ENCODE peak calls at places on chromosomes 12 and 14, in six cellular contexts. A, I, F, B, Q and H are unnamed samples.

GRCh38 chr14:37124617-37125016 is 47.8 kb downstream of the SLC25A21 start:
- DNase-seq in I (no peak), Q (no peak), A (no peak), F (no peak), B (no peak), H (no peak)

GRCh38 chr14:61542848-61543790 is 152.2 kb upstream of the HIF1A start:
- DNase-seq in B (peak), Q (peak), F (no peak), I (no peak), A (no peak), H (no peak)

GRCh38 chr12:124410354-124411175 is 115.7 kb downstream of the RFLNA start:
- DNase-seq in Q (peak), I (no peak), A (no peak), F (no peak), B (no peak), H (no peak)

GRCh38 chr12:80176706-80177105 is 77.4 kb downstream of the OTOGL start:
- DNase-seq in I (no peak), B (no peak), Q (no peak), A (no peak), F (no peak), H (no peak)

GRCh38 chr14:23182372-23183014 is 967 bp downstream of the SLC7A8 start:
- DNase-seq in I (peak), F (no peak), B (no peak), A (no peak), Q (no peak), H (no peak)

GRCh38 chr12:75658826-75659823 is 147.7 kb upstream of the KRR1 start:
- DNase-seq in B (peak), F (no peak), I (no peak), Q (peak), A (no peak), H (no peak)

GRCh38 chr14:24443053-24443683 is 592 bp upstream of the SDR39U1 start:
- DNase-seq in I (no peak), A (no peak), Q (peak), B (no peak), F (no peak), H (no peak)

GRCh38 chr12:124927325-124928094 is 13.1 kb upstream of the UBC start:
- DNase-seq in A (peak), B (peak), Q (peak), I (peak), F (peak), H (peak)

GRCh38 chr12:79274571-79275064 is 410.0 kb downstream of the SYT1 start:
- DNase-seq in I (no peak), F (no peak), Q (no peak), A (no peak), B (no peak), H (no peak)

GRCh38 chr14:85853996-85854526 is 324.1 kb downstream of the FLRT2 start:
- DNase-seq in A (no peak), Q (peak), I (no peak), F (no peak), B (no peak), H (no peak)

GRCh38 chr12:79522237-79522636 is 168.5 kb downstream of the PAWR start:
- DNase-seq in F (no peak), I (no peak), A (no peak), Q (no peak), B (peak), H (no peak)

GRCh38 chr14:34749408-34749807 is 35.0 kb upstream of the CFL2 start:
- DNase-seq in B (no peak), F (no peak), A (no peak), I (no peak), Q (no peak), H (no peak)

GRCh38 chr12:77118696-77119095 is 53.3 kb upstream of the E2F7 start:
- DNase-seq in B (peak), F (no peak), I (no peak), A (no peak), Q (peak), H (no peak)

GRCh38 chr12:53045646-53046045 is 4.2 kb upstream of the TNS2 start:
- DNase-seq in A (no peak), I (no peak), Q (no peak), B (no peak), F (no peak), H (no peak)

GRCh38 chr12:86233126-86233525 is 23.1 kb downstream of the MGAT4C start:
- DNase-seq in I (no peak), B (peak), Q (peak), F (no peak), A (no peak), H (no peak)

GRCh38 chr14:73261520-73262426 is 24.5 kb downstream of the PAPLN start:
- DNase-seq in B (no peak), Q (no peak), F (no peak), I (no peak), A (no peak), H (no peak)

GRCh38 chr14:92549096-92549852 is 35.7 kb downstream of the RIN3 start:
- DNase-seq in B (no peak), A (no peak), Q (no peak), I (no peak), F (no peak), H (no peak)

DNA sequence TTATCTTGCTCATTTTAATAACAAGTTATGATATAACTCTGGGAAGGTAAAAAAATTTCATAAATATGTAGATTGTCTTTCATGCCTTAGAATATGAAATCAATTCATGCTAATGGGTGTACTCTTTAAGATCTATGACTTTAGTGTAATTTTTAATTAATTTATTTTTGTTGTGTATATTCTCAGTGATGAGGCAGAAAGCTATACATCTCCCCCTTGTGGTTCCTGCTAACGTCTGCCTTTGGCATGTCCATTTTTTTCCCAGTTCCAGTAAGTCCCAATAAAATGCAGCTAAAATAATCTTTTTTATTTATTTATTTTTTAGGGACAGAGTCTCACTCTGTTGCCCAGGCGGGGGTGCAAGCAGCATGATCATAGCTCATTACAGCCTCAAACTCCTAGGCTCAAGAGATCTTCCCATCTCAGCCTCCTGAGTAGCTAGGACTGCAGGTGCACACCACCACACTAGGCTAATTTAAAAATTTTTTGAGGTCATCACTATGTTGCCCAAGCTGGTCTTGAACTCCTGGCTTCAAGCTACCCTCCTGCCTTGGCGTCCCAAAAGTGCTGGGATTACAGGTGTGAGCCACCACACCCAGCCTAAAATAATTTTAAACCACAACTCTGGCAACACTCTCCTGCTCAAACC is 3.3 kb upstream of the CHURC1 start:
- DNase-seq in A (no peak), B (peak), F (no peak), Q (peak), I (no peak), H (no peak)
- TF ChIP-seq CTCF in A (no peak), B (peak), F (peak), Q (peak), I (peak), H (peak)

DNA sequence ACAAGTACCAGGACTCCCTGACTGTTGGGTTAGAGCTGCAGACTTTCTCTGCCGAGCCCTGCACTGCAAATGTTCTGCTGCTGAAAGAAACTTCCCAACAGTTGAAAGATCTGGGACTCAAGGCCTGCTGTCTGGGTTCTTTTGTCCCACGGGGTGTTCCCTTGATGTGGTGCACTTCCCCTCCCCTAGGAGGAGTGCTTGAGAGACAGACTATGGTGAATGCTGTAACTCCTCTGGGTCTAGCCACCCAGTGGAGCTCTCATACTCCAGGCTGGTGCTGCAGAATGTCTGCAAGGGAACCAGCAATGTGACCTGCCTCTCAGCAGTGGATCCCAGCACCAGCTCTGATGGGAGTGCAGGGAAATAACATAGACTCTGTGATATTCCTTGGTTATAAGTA is 129.2 kb upstream of the SLCO1B1 start:
- DNase-seq in Q (no peak), F (no peak), A (no peak), B (no peak), I (no peak), H (no peak)
- TF ChIP-seq CTCF in Q (no peak), F (no peak), A (no peak), B (no peak), I (no peak), H (no peak)

DNA sequence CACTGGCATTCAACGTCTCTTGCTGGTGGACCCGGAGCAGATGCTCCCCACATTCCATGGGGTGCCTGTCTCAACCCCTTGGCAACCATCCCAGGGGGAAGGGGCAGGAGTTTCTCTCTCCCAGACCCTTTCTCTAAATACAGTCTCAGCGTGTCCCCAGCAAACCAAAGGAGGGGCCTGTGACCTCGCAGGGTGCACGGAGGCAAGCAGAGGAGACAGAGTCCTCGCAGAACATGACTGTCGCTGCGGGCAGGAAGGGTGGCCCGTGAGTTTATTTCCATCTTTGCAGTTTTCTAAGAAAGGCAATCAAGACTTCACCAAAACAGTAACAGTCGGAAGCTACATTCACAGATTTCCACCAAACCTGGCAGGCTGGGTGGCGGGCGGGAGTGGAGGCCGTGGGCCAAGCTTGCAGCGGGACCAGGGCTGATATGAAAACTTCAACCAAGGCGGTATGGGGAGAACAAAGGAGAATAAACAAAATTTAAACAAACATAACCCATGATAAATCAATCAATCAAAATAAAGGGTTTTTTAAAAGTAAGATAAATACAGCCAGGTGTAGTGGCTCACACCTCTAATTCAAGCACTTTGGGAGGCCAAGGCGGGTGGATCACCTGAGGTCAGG is 18.6 kb downstream of the BRF1 start:
- DNase-seq in Q (no peak), I (no peak), B (no peak), A (no peak), F (no peak), H (no peak)
- TF ChIP-seq CTCF in Q (no peak), I (no peak), B (no peak), A (no peak), F (no peak), H (no peak)

GRCh38 chr12:71663561-71664410 is at the start of the genes THAP2 and ZFC3H1:
- DNase-seq in A (peak), F (peak), I (peak), Q (peak), B (peak), H (peak)
- TF ChIP-seq CTCF in A (no peak), F (no peak), I (no peak), Q (peak), B (peak), H (peak)

GRCh38 chr12:115205755-115206308 is 521.9 kb upstream of the TBX3 start:
- DNase-seq in I (no peak), F (no peak), Q (no peak), B (no peak), A (no peak), H (no peak)
- TF ChIP-seq CTCF in I (no peak), F (no peak), Q (no peak), B (no peak), A (no peak), H (no peak)